ENCODE peak calls at places on chromosomes 2 and 18, in nine cellular contexts. X is foreskin fibroblast; J is AG10803; B is mucosa of descending colon; I is GM20000; Q is NB4; A is BE2C; G is CD4-positive, alpha-beta T cell; U is endodermal cell. V is an unnamed sample.

GRCh38 chr18:27656167-27656778 is 471.2 kb upstream of the CHST9 start:
- DNase-seq in A (no peak), G (no peak), I (no peak), B (no peak), U (no peak), J (no peak), Q (no peak), X (no peak), V (no peak)

GRCh38 chr2:129929321-129930290 is 49.9 kb upstream of the RAB6C start:
- DNase-seq in I (peak), A (peak), B (peak), Q (no peak), J (peak), X (peak), U (no peak), G (no peak), V (no peak)

GRCh38 chr18:61129001-61129400 is 204.2 kb upstream of the CDH20 start:
- DNase-seq in I (no peak), X (no peak), B (no peak), U (no peak), G (no peak), Q (no peak), A (no peak), J (no peak), V (no peak)

GRCh38 chr2:129717560-129718128 is 261.8 kb upstream of the RAB6C start:
- DNase-seq in A (no peak), Q (no peak), I (no peak), J (no peak), U (peak), X (no peak), G (no peak), B (peak), V (no peak)

GRCh38 chr2:160033732-160034392 is 28.6 kb downstream of the PLA2R1 start:
- DNase-seq in G (no peak), J (peak), X (peak), U (no peak), Q (no peak), A (no peak), B (no peak), I (no peak), V (no peak)

GRCh38 chr2:144320491-144320890 is 199.4 kb downstream of the ZEB2 start:
- DNase-seq in U (no peak), Q (peak), I (no peak), B (no peak), X (peak), G (peak), A (no peak), J (peak), V (no peak)

GRCh38 chr18:53937037-53937436 is 287.4 kb downstream of the MBD2 start:
- DNase-seq in I (no peak), G (no peak), U (no peak), A (no peak), X (no peak), Q (no peak), B (no peak), J (no peak), V (no peak)

GRCh38 chr2:240201861-240202260 is 61.4 kb upstream of the OTOS start:
- DNase-seq in Q (no peak), I (no peak), U (peak), J (no peak), G (no peak), A (no peak), X (no peak), B (no peak), V (no peak)

GRCh38 chr2:178345951-178346350 is 105.0 kb downstream of the PRKRA start:
- DNase-seq in G (no peak), U (no peak), B (no peak), A (no peak), Q (no peak), I (no peak), J (peak), X (peak), V (no peak)

GRCh38 chr2:68466361-68466777 is 725 bp downstream of the FBXO48 start:
- DNase-seq in J (peak), A (no peak), X (peak), U (peak), Q (peak), B (peak), I (peak), G (peak), V (no peak)

GRCh38 chr2:46615555-46616487 is 136.5 kb downstream of the TMEM247 start:
- DNase-seq in B (peak), J (no peak), U (no peak), Q (peak), X (no peak), G (no peak), I (peak), A (no peak), V (peak)

GRCh38 chr2:240705204-240705781 is 13.6 kb downstream of the AQP12A start:
- DNase-seq in B (no peak), G (no peak), Q (no peak), U (no peak), I (no peak), A (no peak), X (no peak), J (no peak), V (no peak)

GRCh38 chr2:113164930-113165585 is 8.7 kb upstream of the PSD4 start:
- DNase-seq in I (no peak), G (no peak), Q (no peak), A (no peak), X (no peak), J (no peak), B (peak), U (peak), V (no peak)

GRCh38 chr18:43514747-43515146 is 237.5 kb upstream of the SYT4 start:
- DNase-seq in I (no peak), G (no peak), A (no peak), J (no peak), B (no peak), U (no peak), Q (no peak), X (no peak), V (no peak)

GRCh38 chr2:241050624-241051577 is 51.2 kb downstream of the MTERF4 start:
- DNase-seq in A (no peak), J (no peak), X (no peak), B (no peak), G (no peak), I (peak), U (no peak), Q (no peak), V (peak)

GRCh38 chr18:72375628-72376027 is 168.5 kb downstream of the CBLN2 start:
- DNase-seq in A (no peak), B (peak), X (peak), Q (no peak), J (peak), I (no peak), G (no peak), U (no peak), V (no peak)

GRCh38 chr18:10490401-10491289 is 35.2 kb upstream of the NAPG start:
- DNase-seq in Q (peak), U (peak), G (peak), X (no peak), I (peak), J (no peak), B (peak), A (no peak), V (peak)

GRCh38 chr18:64405161-64405560 is 256.3 kb upstream of the LINC00305 start:
- DNase-seq in A (no peak), B (no peak), Q (no peak), I (no peak), J (no peak), G (no peak), U (no peak), X (peak), V (no peak)

GRCh38 chr18:34544930-34545329 is 165.2 kb upstream of the DTNA start:
- DNase-seq in G (no peak), U (no peak), Q (no peak), B (no peak), X (no peak), J (no peak), A (no peak), I (no peak), V (no peak)

GRCh38 chr2:238720232-238720672 is 127.6 kb upstream of the TWIST2 start:
- DNase-seq in Q (peak), X (no peak), J (peak), U (peak), G (no peak), B (peak), A (peak), I (peak), V (peak)

GRCh38 chr2:205462681-205463345 is 219.5 kb upstream of the NRP2 start:
- DNase-seq in X (peak), Q (no peak), J (peak), B (no peak), U (no peak), A (no peak), I (no peak), G (no peak), V (no peak)

GRCh38 chr2:19673213-19673791 is 228.5 kb downstream of the TTC32 start:
- DNase-seq in U (peak), G (no peak), B (no peak), A (no peak), I (no peak), Q (no peak), X (no peak), J (peak), V (no peak)

GRCh38 chr2:29063056-29063455 is 11.3 kb downstream of the PCARE start:
- DNase-seq in B (no peak), A (no peak), J (no peak), X (no peak), Q (no peak), U (no peak), G (no peak), I (no peak), V (no peak)

GRCh38 chr2:12619975-12620374 is 96.8 kb upstream of the TRIB2 start:
- DNase-seq in I (no peak), J (peak), U (no peak), A (peak), G (no peak), X (peak), Q (peak), B (no peak), V (no peak)

GRCh38 chr2:5695641-5696350 is 3.6 kb downstream of the SOX11 start:
- DNase-seq in U (peak), J (peak), X (no peak), G (no peak), A (no peak), B (no peak), I (no peak), Q (no peak), V (no peak)

GRCh38 chr2:98460573-98461560 is 16.2 kb downstream of the INPP4A start:
- DNase-seq in U (peak), A (no peak), I (peak), Q (peak), B (peak), J (no peak), X (no peak), G (no peak), V (peak)

GRCh38 chr2:14693874-14694273 is 61.4 kb downstream of the LRATD1 start:
- DNase-seq in J (no peak), B (no peak), Q (no peak), X (no peak), I (no peak), U (no peak), G (no peak), A (no peak), V (no peak)

GRCh38 chr18:68713131-68713530 is 1.8 kb downstream of the TMX3 start:
- DNase-seq in U (peak), J (no peak), G (no peak), X (no peak), B (no peak), I (peak), Q (no peak), A (no peak), V (no peak)

GRCh38 chr2:204505488-204505887 is 39.8 kb upstream of the PARD3B start:
- DNase-seq in A (no peak), B (no peak), G (no peak), I (no peak), Q (no peak), X (no peak), U (no peak), J (peak), V (no peak)

GRCh38 chr2:106041150-106041549 is 153.0 kb downstream of the UXS1 start:
- DNase-seq in X (no peak), G (no peak), B (no peak), A (no peak), Q (no peak), J (no peak), I (no peak), U (no peak), V (no peak)

GRCh38 chr2:106037262-106037661 is 156.8 kb downstream of the UXS1 start:
- DNase-seq in I (no peak), A (no peak), J (no peak), G (no peak), U (no peak), X (no peak), Q (no peak), B (no peak), V (no peak)

GRCh38 chr2:106039634-106040033 is 154.5 kb downstream of the UXS1 start:
- DNase-seq in I (no peak), J (no peak), Q (no peak), A (no peak), U (no peak), X (no peak), G (no peak), B (no peak), V (no peak)

GRCh38 chr2:106038598-106039375 is 155.3 kb downstream of the UXS1 start:
- DNase-seq in B (no peak), I (no peak), X (no peak), A (peak), G (no peak), J (no peak), Q (no peak), U (no peak), V (no peak)

DNA sequence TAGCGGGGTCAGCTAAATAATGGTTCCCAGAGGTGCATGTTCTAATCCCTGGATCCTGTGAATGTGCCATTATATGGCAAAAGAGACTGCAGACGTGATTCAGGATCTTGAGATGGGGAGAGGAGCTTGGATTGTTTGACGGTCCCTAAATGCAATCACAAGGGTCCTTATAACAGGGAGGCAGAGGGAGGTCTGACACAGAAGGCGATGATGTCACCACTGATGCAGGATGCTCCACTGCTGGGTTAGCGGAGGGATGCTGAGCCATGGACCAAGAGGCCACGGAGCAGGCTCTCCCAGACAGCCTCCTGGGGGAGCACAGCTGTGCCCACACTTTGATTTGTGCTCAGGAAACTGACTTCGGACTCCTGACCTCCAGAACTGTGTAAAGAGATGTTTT is 156.2 kb downstream of the UXS1 start:
- DNase-seq in Q (no peak), A (no peak), B (no peak), G (no peak), I (no peak), J (no peak), U (no peak), X (no peak), V (no peak)
- TF ChIP-seq CTCF in Q (no peak), A (no peak), B (no peak), G (no peak), I (no peak), J (no peak), U (no peak), X (no peak), V (no peak)

GRCh38 chr2:202169131-202169530 is 69.3 kb downstream of the SUMO1 start:
- DNase-seq in J (no peak), Q (no peak), U (no peak), X (no peak), B (no peak), A (no peak), G (no peak), I (no peak), V (no peak)

GRCh38 chr2:202169826-202170424 is 68.5 kb downstream of the SUMO1 start:
- DNase-seq in U (no peak), B (no peak), I (no peak), G (no peak), A (no peak), X (no peak), Q (no peak), J (no peak), V (no peak)

GRCh38 chr2:202171246-202171833 is 67.1 kb downstream of the SUMO1 start:
- DNase-seq in I (no peak), B (no peak), U (peak), X (peak), G (no peak), J (no peak), A (no peak), Q (peak), V (peak)

GRCh38 chr2:202178342-202178958 is 59.9 kb downstream of the SUMO1 start:
- DNase-seq in J (peak), U (peak), I (peak), A (peak), X (peak), Q (peak), B (peak), G (peak), V (peak)

DNA sequence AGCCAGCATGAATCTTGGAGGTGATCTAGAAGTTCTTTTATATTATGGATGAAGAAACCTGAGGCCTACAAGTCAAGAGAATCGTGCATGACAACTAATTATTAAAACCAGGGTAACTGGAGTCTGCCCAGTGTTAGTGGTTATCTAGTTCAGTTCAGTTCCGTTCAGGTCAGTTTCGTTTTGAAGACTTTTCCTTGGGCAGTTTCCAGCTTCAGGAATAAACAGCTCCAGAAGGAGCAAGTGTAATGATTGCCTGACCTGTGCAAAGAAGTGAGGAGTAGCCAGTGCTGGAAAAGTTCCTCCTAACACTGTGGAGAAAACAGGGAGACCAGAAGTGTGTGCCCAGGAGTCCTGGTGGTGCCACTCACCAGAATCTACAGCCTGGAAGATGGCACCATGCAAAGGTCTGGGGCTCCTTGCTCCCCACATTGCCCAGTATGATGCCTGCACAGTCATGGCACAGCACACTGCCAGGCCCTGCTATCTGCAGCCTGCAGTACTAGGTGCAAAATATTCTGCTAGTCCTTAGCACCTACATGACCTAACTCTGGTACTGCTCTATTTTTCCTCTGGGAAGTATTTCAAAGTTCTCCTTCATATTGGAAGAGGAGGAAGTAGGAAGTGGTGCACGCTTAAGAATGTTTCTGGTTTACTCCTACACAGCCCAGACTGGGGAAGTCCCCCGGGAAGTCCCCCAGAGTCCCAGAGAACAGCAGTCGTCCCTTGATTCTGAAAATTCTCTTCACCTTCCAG is 65.8 kb downstream of the SUMO1 start:
- DNase-seq in A (no peak), J (no peak), B (no peak), Q (no peak), U (no peak), X (no peak), I (peak), G (no peak), V (peak)
- TF ChIP-seq CTCF in A (no peak), J (no peak), B (no peak), Q (no peak), U (no peak), X (no peak), I (no peak), G (no peak), V (no peak)

GRCh38 chr2:55314985-55315384 is 46.0 kb upstream of the MTIF2 start:
- DNase-seq in I (no peak), J (no peak), G (no peak), X (no peak), B (no peak), A (no peak), Q (no peak), U (no peak), V (no peak)

GRCh38 chr2:55311444-55311870 is 42.4 kb upstream of the MTIF2 start:
- DNase-seq in G (no peak), Q (peak), I (peak), B (no peak), U (no peak), X (peak), J (peak), A (no peak), V (peak)

GRCh38 chr2:55309441-55309840 is 40.4 kb upstream of the MTIF2 start:
- DNase-seq in U (no peak), B (no peak), I (no peak), J (peak), A (no peak), G (no peak), Q (no peak), X (peak), V (no peak)
- TF ChIP-seq CTCF in U (no peak), B (no peak), I (no peak), J (no peak), A (no peak), G (no peak), Q (no peak), X (no peak), V (no peak)

GRCh38 chr2:172614932-172615331 is 59.0 kb downstream of the PDK1 start:
- DNase-seq in J (no peak), B (no peak), G (no peak), A (no peak), Q (no peak), I (no peak), U (no peak), X (no peak), V (no peak)

GRCh38 chr2:172613035-172613434 is 57.1 kb downstream of the PDK1 start:
- DNase-seq in A (no peak), U (peak), B (no peak), X (peak), G (no peak), J (peak), I (no peak), Q (no peak), V (peak)

GRCh38 chr2:172615862-172616261 is 60.0 kb downstream of the PDK1 start:
- DNase-seq in Q (no peak), X (no peak), B (no peak), J (no peak), U (no peak), A (no peak), I (no peak), G (no peak), V (no peak)

GRCh38 chr2:172617115-172617514 is 61.2 kb downstream of the PDK1 start:
- DNase-seq in A (no peak), X (no peak), U (no peak), B (no peak), Q (no peak), G (no peak), I (no peak), J (no peak), V (no peak)

DNA sequence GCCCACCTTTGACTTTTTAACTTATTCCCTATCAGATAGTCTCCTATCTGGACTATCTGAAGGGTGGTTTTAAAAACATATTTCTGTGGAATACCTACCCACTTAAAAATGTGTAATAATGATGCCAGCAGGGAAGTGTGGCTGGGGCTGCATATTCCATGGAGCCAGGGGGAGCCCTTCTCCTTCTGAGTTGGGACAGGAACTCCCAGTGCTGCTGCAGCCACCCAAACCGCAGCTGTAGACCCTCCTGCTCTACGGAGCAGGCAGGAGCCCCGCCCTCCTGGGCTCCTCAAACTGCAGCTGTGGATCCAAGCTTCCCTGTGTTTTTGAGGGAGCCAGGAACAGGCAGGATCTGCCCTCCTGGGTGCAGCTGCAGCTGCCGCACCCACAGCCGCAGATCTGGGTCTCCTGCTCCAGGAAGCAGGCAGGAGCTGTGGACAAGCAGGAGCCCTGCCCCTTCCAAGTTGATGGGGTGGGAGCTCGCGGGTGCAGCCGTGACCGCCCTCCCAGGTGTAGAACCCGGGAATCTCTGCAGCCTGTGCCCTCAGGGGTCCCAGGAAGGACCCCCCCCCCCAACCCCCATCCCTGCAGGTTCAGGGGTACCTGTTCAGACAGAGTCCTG is 57.8 kb downstream of the PDK1 start:
- DNase-seq in I (no peak), U (no peak), X (no peak), A (no peak), G (no peak), J (no peak), B (peak), Q (no peak), V (no peak)
- TF ChIP-seq CTCF in I (no peak), U (peak), X (peak), A (no peak), G (no peak), J (no peak), B (no peak), Q (no peak), V (no peak)

GRCh38 chr18:63022429-63023022 is 297.0 kb downstream of the BCL2 start:
- DNase-seq in I (no peak), J (no peak), U (peak), X (no peak), Q (peak), B (no peak), G (no peak), A (no peak), V (no peak)
- TF ChIP-seq CTCF in I (peak), J (peak), U (peak), X (peak), Q (peak), B (no peak), G (no peak), A (peak), V (no peak)